ENCODE peak calls at places on chromosomes 7 and 10, in nine cellular contexts. One of them, this sample, is unnamed.

GRCh38 chr10:75399461-75400162 is 2.0 kb downstream of the ZNF503 start:
- DNase-seq in H9: peak; percentile 76
- DNase-seq in HCT116: no peak
- DNase-seq in K562: peak; percentile 65
- DNase-seq in mesendoderm: peak; percentile 80
- DNase-seq in GM23248: peak; percentile 90
- DNase-seq in colonic mucosa: peak; percentile 83
- DNase-seq in HepG2: peak; percentile 36
- DNase-seq in neural progenitor cell: peak; percentile 87
- DNase-seq in this sample: peak; percentile 71

GRCh38 chr10:56466005-56466404 is 104.9 kb upstream of the ZWINT start:
- DNase-seq in H9: no peak
- DNase-seq in HCT116: no peak
- DNase-seq in K562: no peak
- DNase-seq in mesendoderm: no peak
- DNase-seq in GM23248: no peak
- DNase-seq in colonic mucosa: no peak
- DNase-seq in HepG2: no peak
- DNase-seq in neural progenitor cell: no peak
- DNase-seq in this sample: no peak

GRCh38 chr7:91082854-91083495 is 181.3 kb upstream of the FZD1 start:
- DNase-seq in H9: no peak
- DNase-seq in HCT116: no peak
- DNase-seq in K562: no peak
- DNase-seq in mesendoderm: no peak
- DNase-seq in GM23248: peak; percentile 62
- DNase-seq in colonic mucosa: no peak
- DNase-seq in HepG2: no peak
- DNase-seq in neural progenitor cell: no peak
- DNase-seq in this sample: no peak

GRCh38 chr10:121330528-121330927 is 267.7 kb downstream of the FGFR2 start:
- DNase-seq in H9: no peak
- DNase-seq in HCT116: no peak
- DNase-seq in K562: no peak
- DNase-seq in mesendoderm: no peak
- DNase-seq in GM23248: no peak
- DNase-seq in colonic mucosa: no peak
- DNase-seq in HepG2: no peak
- DNase-seq in neural progenitor cell: no peak
- DNase-seq in this sample: no peak

GRCh38 chr7:2529161-2530075 is 9.8 kb downstream of the LFNG start:
- DNase-seq in H9: no peak
- DNase-seq in HCT116: no peak
- DNase-seq in K562: no peak
- DNase-seq in mesendoderm: no peak
- DNase-seq in GM23248: peak; percentile 90
- DNase-seq in colonic mucosa: peak; percentile 62
- DNase-seq in HepG2: no peak
- DNase-seq in neural progenitor cell: no peak
- DNase-seq in this sample: no peak

GRCh38 chr10:12768156-12768731 is 233.3 kb downstream of the CCDC3 start:
- DNase-seq in H9: no peak
- DNase-seq in HCT116: no peak
- DNase-seq in K562: no peak
- DNase-seq in mesendoderm: peak; percentile 54
- DNase-seq in GM23248: peak; percentile 36
- DNase-seq in colonic mucosa: no peak
- DNase-seq in HepG2: no peak
- DNase-seq in neural progenitor cell: peak; percentile 41
- DNase-seq in this sample: peak; percentile 61

GRCh38 chr7:136807598-136807997 is 60.9 kb upstream of the CHRM2 start:
- DNase-seq in H9: no peak
- DNase-seq in HCT116: no peak
- DNase-seq in K562: no peak
- DNase-seq in mesendoderm: peak; percentile 48
- DNase-seq in GM23248: no peak
- DNase-seq in colonic mucosa: no peak
- DNase-seq in HepG2: no peak
- DNase-seq in neural progenitor cell: peak; percentile 33
- DNase-seq in this sample: no peak

GRCh38 chr7:25707733-25708132 is 444.3 kb upstream of the NFE2L3 start:
- DNase-seq in H9: no peak
- DNase-seq in HCT116: no peak
- DNase-seq in K562: no peak
- DNase-seq in mesendoderm: no peak
- DNase-seq in GM23248: no peak
- DNase-seq in colonic mucosa: no peak
- DNase-seq in HepG2: no peak
- DNase-seq in neural progenitor cell: no peak
- DNase-seq in this sample: no peak

GRCh38 chr7:47100815-47101435 is 481.0 kb downstream of the TNS3 start:
- DNase-seq in H9: peak; percentile 78
- DNase-seq in HCT116: peak; percentile 61
- DNase-seq in K562: peak; percentile 34
- DNase-seq in mesendoderm: peak; percentile 77
- DNase-seq in GM23248: peak; percentile 79
- DNase-seq in colonic mucosa: peak; percentile 71
- DNase-seq in HepG2: peak; percentile 57
- DNase-seq in neural progenitor cell: peak; percentile 72
- DNase-seq in this sample: peak; percentile 35

GRCh38 chr10:6145979-6146432 is 56.7 kb upstream of the PFKFB3 start:
- DNase-seq in H9: no peak
- DNase-seq in HCT116: no peak
- DNase-seq in K562: no peak
- DNase-seq in mesendoderm: no peak
- DNase-seq in GM23248: no peak
- DNase-seq in colonic mucosa: no peak
- DNase-seq in HepG2: no peak
- DNase-seq in neural progenitor cell: no peak
- DNase-seq in this sample: no peak

GRCh38 chr7:95861041-95861440 is 88.7 kb downstream of the DYNC1I1 start:
- DNase-seq in H9: no peak
- DNase-seq in HCT116: no peak
- DNase-seq in K562: no peak
- DNase-seq in mesendoderm: no peak
- DNase-seq in GM23248: peak; percentile 47
- DNase-seq in colonic mucosa: no peak
- DNase-seq in HepG2: no peak
- DNase-seq in neural progenitor cell: no peak
- DNase-seq in this sample: no peak

GRCh38 chr7:91031757-91032156 is 232.5 kb upstream of the FZD1 start:
- DNase-seq in H9: peak; percentile 72
- DNase-seq in HCT116: no peak
- DNase-seq in K562: no peak
- DNase-seq in mesendoderm: peak; percentile 72
- DNase-seq in GM23248: no peak
- DNase-seq in colonic mucosa: no peak
- DNase-seq in HepG2: no peak
- DNase-seq in neural progenitor cell: no peak
- DNase-seq in this sample: peak; percentile 8

GRCh38 chr7:115019882-115020605 is 98.2 kb downstream of the MDFIC start:
- DNase-seq in H9: no peak
- DNase-seq in HCT116: no peak
- DNase-seq in K562: no peak
- DNase-seq in mesendoderm: no peak
- DNase-seq in GM23248: no peak
- DNase-seq in colonic mucosa: no peak
- DNase-seq in HepG2: no peak
- DNase-seq in neural progenitor cell: no peak
- DNase-seq in this sample: no peak

GRCh38 chr7:37198188-37198905 is 250.3 kb downstream of the ELMO1 start:
- DNase-seq in H9: no peak
- DNase-seq in HCT116: no peak
- DNase-seq in K562: no peak
- DNase-seq in mesendoderm: no peak
- DNase-seq in GM23248: no peak
- DNase-seq in colonic mucosa: no peak
- DNase-seq in HepG2: peak; percentile 49
- DNase-seq in neural progenitor cell: no peak
- DNase-seq in this sample: no peak

GRCh38 chr7:106870983-106871410 is 5.9 kb downstream of the PIK3CG start:
- DNase-seq in H9: no peak
- DNase-seq in HCT116: no peak
- DNase-seq in K562: no peak
- DNase-seq in mesendoderm: no peak
- DNase-seq in GM23248: peak; percentile 12
- DNase-seq in colonic mucosa: no peak
- DNase-seq in HepG2: no peak
- DNase-seq in neural progenitor cell: no peak
- DNase-seq in this sample: no peak

GRCh38 chr7:139034855-139035587 is 821 bp downstream of the ZC3HAV1L start:
- DNase-seq in H9: peak; percentile 55
- DNase-seq in HCT116: no peak
- DNase-seq in K562: peak; percentile 25
- DNase-seq in mesendoderm: peak; percentile 28
- DNase-seq in GM23248: peak; percentile 69
- DNase-seq in colonic mucosa: peak; percentile 49
- DNase-seq in HepG2: no peak
- DNase-seq in neural progenitor cell: peak; percentile 36
- DNase-seq in this sample: peak; percentile 25

GRCh38 chr10:71467569-71468362 is 71.0 kb downstream of the CDH23 start:
- DNase-seq in H9: no peak
- DNase-seq in HCT116: no peak
- DNase-seq in K562: no peak
- DNase-seq in mesendoderm: no peak
- DNase-seq in GM23248: no peak
- DNase-seq in colonic mucosa: no peak
- DNase-seq in HepG2: no peak
- DNase-seq in neural progenitor cell: no peak
- DNase-seq in this sample: no peak

GRCh38 chr10:132696204-132696603 is 89.7 kb downstream of the NKX6-2 start:
- DNase-seq in H9: no peak
- DNase-seq in HCT116: no peak
- DNase-seq in K562: no peak
- DNase-seq in mesendoderm: no peak
- DNase-seq in GM23248: no peak
- DNase-seq in colonic mucosa: no peak
- DNase-seq in HepG2: no peak
- DNase-seq in neural progenitor cell: no peak
- DNase-seq in this sample: no peak

GRCh38 chr7:56053379-56053778 is 1.8 kb downstream of the CCT6A start:
- DNase-seq in H9: no peak
- DNase-seq in HCT116: no peak
- DNase-seq in K562: no peak
- DNase-seq in mesendoderm: no peak
- DNase-seq in GM23248: no peak
- DNase-seq in colonic mucosa: no peak
- DNase-seq in HepG2: no peak
- DNase-seq in neural progenitor cell: no peak
- DNase-seq in this sample: no peak
- H3K9ac ChIP-seq in H9: no peak overlapping the region
- H3K9ac ChIP-seq in HCT116: peak overlapping the region; percentile 97
- H3K9ac ChIP-seq in K562: peak overlapping the region; percentile 78
- H3K9ac ChIP-seq in mesendoderm: peak overlapping the region; percentile 77
- H3K9ac ChIP-seq in GM23248: peak overlapping the region; percentile 95
- H3K9ac ChIP-seq in colonic mucosa: no peak overlapping the region
- H3K9ac ChIP-seq in HepG2: peak overlapping the region; percentile 92
- H3K9ac ChIP-seq in neural progenitor cell: no peak overlapping the region
- H3K9ac ChIP-seq in this sample: peak overlapping the region; percentile 15

GRCh38 chr10:70459771-70460490 is 18.4 kb upstream of the NODAL start:
- DNase-seq in H9: peak; percentile 67
- DNase-seq in HCT116: no peak
- DNase-seq in K562: no peak
- DNase-seq in mesendoderm: no peak
- DNase-seq in GM23248: no peak
- DNase-seq in colonic mucosa: no peak
- DNase-seq in HepG2: no peak
- DNase-seq in neural progenitor cell: peak; percentile 76
- DNase-seq in this sample: no peak
- H3K27ac ChIP-seq in H9: no peak overlapping the region
- H3K27ac ChIP-seq in HCT116: no peak overlapping the region
- H3K27ac ChIP-seq in K562: no peak overlapping the region
- H3K27ac ChIP-seq in mesendoderm: no peak overlapping the region
- H3K27ac ChIP-seq in GM23248: no peak overlapping the region
- H3K27ac ChIP-seq in colonic mucosa: no peak overlapping the region
- H3K27ac ChIP-seq in HepG2: no peak overlapping the region
- H3K27ac ChIP-seq in neural progenitor cell: no peak overlapping the region
- H3K27ac ChIP-seq in this sample: no peak overlapping the region

GRCh38 chr7:98249106-98249505 is 2.9 kb downstream of the TECPR1 start:
- DNase-seq in H9: no peak
- DNase-seq in HCT116: no peak
- DNase-seq in K562: no peak
- DNase-seq in mesendoderm: no peak
- DNase-seq in GM23248: no peak
- DNase-seq in colonic mucosa: no peak
- DNase-seq in HepG2: no peak
- DNase-seq in neural progenitor cell: no peak
- DNase-seq in this sample: no peak

GRCh38 chr7:98251844-98252639 is at the start of gene TECPR1:
- DNase-seq in H9: peak; percentile 96
- DNase-seq in HCT116: peak; percentile 84
- DNase-seq in K562: peak; percentile 98
- DNase-seq in mesendoderm: peak; percentile 94
- DNase-seq in GM23248: peak; percentile 97
- DNase-seq in colonic mucosa: peak; percentile 96
- DNase-seq in HepG2: peak; percentile 90
- DNase-seq in neural progenitor cell: peak; percentile 96
- DNase-seq in this sample: peak; percentile 90

GRCh38 chr7:98252655-98253054 is 623 bp upstream of the TECPR1 start:
- DNase-seq in H9: no peak
- DNase-seq in HCT116: no peak
- DNase-seq in K562: no peak
- DNase-seq in mesendoderm: no peak
- DNase-seq in GM23248: peak; percentile 49
- DNase-seq in colonic mucosa: no peak
- DNase-seq in HepG2: no peak
- DNase-seq in neural progenitor cell: no peak
- DNase-seq in this sample: peak; percentile 9

GRCh38 chr7:98251251-98251843 is 685 bp downstream of the TECPR1 start:
- DNase-seq in H9: no peak
- DNase-seq in HCT116: no peak
- DNase-seq in K562: peak; percentile 17
- DNase-seq in mesendoderm: no peak
- DNase-seq in GM23248: peak; percentile 53
- DNase-seq in colonic mucosa: peak; percentile 84
- DNase-seq in HepG2: peak; percentile 63
- DNase-seq in neural progenitor cell: no peak
- DNase-seq in this sample: no peak

GRCh38 chr7:98250789-98251188 is 1.2 kb downstream of the TECPR1 start:
- DNase-seq in H9: no peak
- DNase-seq in HCT116: no peak
- DNase-seq in K562: no peak
- DNase-seq in mesendoderm: peak; percentile 36
- DNase-seq in GM23248: no peak
- DNase-seq in colonic mucosa: peak; percentile 32
- DNase-seq in HepG2: no peak
- DNase-seq in neural progenitor cell: no peak
- DNase-seq in this sample: no peak
- H3K9ac ChIP-seq in H9: no peak overlapping the region
- H3K9ac ChIP-seq in HCT116: peak overlapping the region; percentile 83
- H3K9ac ChIP-seq in K562: no peak overlapping the region
- H3K9ac ChIP-seq in mesendoderm: no peak overlapping the region
- H3K9ac ChIP-seq in GM23248: peak overlapping the region; percentile 84
- H3K9ac ChIP-seq in colonic mucosa: peak overlapping the region; percentile 93
- H3K9ac ChIP-seq in HepG2: peak overlapping the region; percentile 71
- H3K9ac ChIP-seq in neural progenitor cell: no peak overlapping the region
- H3K9ac ChIP-seq in this sample: no peak overlapping the region

DNA sequence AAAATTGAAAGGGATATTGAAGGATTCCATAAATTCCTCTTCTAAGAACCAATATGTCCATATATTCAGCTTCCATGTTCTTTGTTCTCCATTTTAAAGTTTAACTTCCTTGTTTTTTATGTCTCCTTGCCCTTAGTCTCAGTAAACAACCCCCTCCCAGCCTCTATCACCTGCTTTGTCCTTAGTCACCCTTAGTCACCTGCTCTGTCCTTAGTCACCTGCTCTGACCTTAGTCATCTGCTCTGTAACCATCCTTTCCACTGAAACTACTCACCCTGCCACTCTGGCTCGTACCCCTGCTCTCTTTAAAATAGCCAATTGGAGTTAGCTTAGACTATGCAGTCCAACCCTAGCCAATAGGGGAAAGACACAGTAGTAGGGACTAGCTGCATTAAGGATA is 136.2 kb upstream of the TMEM106B start:
- DNase-seq in H9: no peak
- DNase-seq in HCT116: no peak
- DNase-seq in K562: no peak
- DNase-seq in mesendoderm: no peak
- DNase-seq in GM23248: no peak
- DNase-seq in colonic mucosa: no peak
- DNase-seq in HepG2: no peak
- DNase-seq in neural progenitor cell: no peak
- DNase-seq in this sample: no peak
- H3K27ac ChIP-seq in H9: no peak overlapping the region
- H3K27ac ChIP-seq in HCT116: no peak overlapping the region
- H3K27ac ChIP-seq in K562: no peak overlapping the region
- H3K27ac ChIP-seq in mesendoderm: no peak overlapping the region
- H3K27ac ChIP-seq in GM23248: no peak overlapping the region
- H3K27ac ChIP-seq in colonic mucosa: no peak overlapping the region
- H3K27ac ChIP-seq in HepG2: no peak overlapping the region
- H3K27ac ChIP-seq in neural progenitor cell: no peak overlapping the region
- H3K27ac ChIP-seq in this sample: no peak overlapping the region